ENCODE peak calls at places on chromosomes 16 and 17, in six cellular contexts. R, K, Y, L, N and M are unnamed samples.

GRCh38 chr16:66961065-66961744 is at the start of gene CES3:
- DNase-seq in R (peak), K (no peak), Y (peak), L (peak), N (no peak), M (no peak)

GRCh38 chr17:44911133-44912001 is 3.9 kb downstream of the GFAP start:
- DNase-seq in R (peak), K (peak), Y (peak), L (peak), N (peak), M (peak)

GRCh38 chr17:19386276-19386863 is 620 bp downstream of the MFAP4 start:
- DNase-seq in R (no peak), K (no peak), Y (peak), L (peak), N (no peak), M (no peak)

GRCh38 chr16:27461483-27462171 is 59.7 kb downstream of the IL21R start:
- DNase-seq in R (no peak), K (no peak), Y (no peak), L (no peak), N (no peak), M (no peak)

GRCh38 chr17:48679385-48680096 is 42.8 kb downstream of the PRAC1 start:
- DNase-seq in R (no peak), K (no peak), Y (no peak), L (no peak), N (no peak), M (no peak)

GRCh38 chr16:65214196-65214595 is 92.3 kb upstream of the CDH11 start:
- DNase-seq in R (no peak), K (no peak), Y (no peak), L (no peak), N (no peak), M (no peak)

GRCh38 chr16:67428146-67428731 is 2.7 kb upstream of the HSD11B2 start:
- DNase-seq in R (peak), K (peak), Y (peak), L (peak), N (peak), M (no peak)

GRCh38 chr17:78263063-78263735 is 31.8 kb downstream of the TMEM235 start:
- DNase-seq in R (no peak), K (no peak), Y (peak), L (no peak), N (no peak), M (no peak)

GRCh38 chr17:19546289-19547065 is 12.8 kb downstream of the SLC47A1 start:
- DNase-seq in R (no peak), K (no peak), Y (peak), L (peak), N (no peak), M (peak)

GRCh38 chr16:75593825-75594820 is 27.9 kb downstream of the GABARAPL2 start:
- DNase-seq in R (no peak), K (no peak), Y (no peak), L (peak), N (no peak), M (no peak)

GRCh38 chr17:46720408-46720807 is 98.1 kb downstream of the WNT3 start:
- DNase-seq in R (no peak), K (no peak), Y (no peak), L (no peak), N (no peak), M (no peak)

GRCh38 chr17:63961355-63962207 is 11.1 kb downstream of the SCN4A start:
- DNase-seq in R (peak), K (no peak), Y (peak), L (peak), N (no peak), M (no peak)

GRCh38 chr17:48498168-48498840 is 32.5 kb downstream of the HOXB1 start:
- DNase-seq in R (no peak), K (no peak), Y (no peak), L (peak), N (peak), M (no peak)

GRCh38 chr16:86283944-86284343 is 226.4 kb upstream of the FOXF1 start:
- DNase-seq in R (no peak), K (no peak), Y (no peak), L (no peak), N (no peak), M (no peak)

GRCh38 chr17:49880291-49881053 is 32.6 kb upstream of the TAC4 start:
- DNase-seq in R (peak), K (peak), Y (peak), L (peak), N (peak), M (no peak)

GRCh38 chr16:86704516-86704915 is 126.2 kb downstream of the FOXL1 start:
- DNase-seq in R (no peak), K (no peak), Y (no peak), L (no peak), N (no peak), M (no peak)

GRCh38 chr17:27339836-27340550 is 46.1 kb downstream of the WSB1 start:
- DNase-seq in R (no peak), K (no peak), Y (no peak), L (no peak), N (no peak), M (no peak)

GRCh38 chr17:22463110-22463850 is 771.0 kb downstream of the KCNJ18 start:
- DNase-seq in R (no peak), K (no peak), Y (no peak), L (no peak), N (no peak), M (no peak)

GRCh38 chr17:79212150-79213087 is 137.8 kb downstream of the ENGASE start:
- DNase-seq in R (no peak), K (no peak), Y (peak), L (peak), N (no peak), M (no peak)

GRCh38 chr17:8875957-8876356 is 8.5 kb upstream of the PIK3R6 start:
- DNase-seq in R (no peak), K (no peak), Y (no peak), L (peak), N (no peak), M (no peak)

GRCh38 chr17:309361-309888 is 43.2 kb downstream of the RPH3AL start:
- DNase-seq in R (peak), K (no peak), Y (peak), L (peak), N (no peak), M (no peak)